ENCODE peak calls at places on chromosomes 13 and 19, in five cellular contexts. J, F, E, S and K are unnamed samples.

GRCh38 chr19:10805075-10805757 is 30.8 kb downstream of the TMED1 start:
- DNase-seq in J (no peak), F (no peak), E (no peak), S (no peak), K (no peak)

GRCh38 chr19:18915639-18916038 is 3.5 kb downstream of the COPE start:
- DNase-seq in J (peak), F (no peak), E (no peak), S (peak), K (no peak)

GRCh38 chr19:30430206-30430734 is 58.1 kb downstream of the ZNF536 start:
- DNase-seq in J (no peak), F (no peak), E (no peak), S (no peak), K (no peak)

GRCh38 chr19:6249296-6249695 is 30.5 kb downstream of the MLLT1 start:
- DNase-seq in J (no peak), F (no peak), E (no peak), S (no peak), K (no peak)

GRCh38 chr19:16940626-16941025 is 51.8 kb downstream of the F2RL3 start:
- DNase-seq in J (no peak), F (no peak), E (no peak), S (no peak), K (no peak)

GRCh38 chr19:31121501-31121900 is 227.7 kb downstream of the TSHZ3 start:
- DNase-seq in J (no peak), F (no peak), E (no peak), S (no peak), K (no peak)

GRCh38 chr13:36526897-36527296 is 94.6 kb downstream of the CCNA1 start:
- DNase-seq in J (peak), F (no peak), E (no peak), S (peak), K (no peak)

GRCh38 chr13:36059366-36059765 is 71.8 kb downstream of the DCLK1 start:
- DNase-seq in J (no peak), F (no peak), E (no peak), S (no peak), K (no peak)

GRCh38 chr19:44741841-44742352 is 6.6 kb upstream of the BCL3 start:
- DNase-seq in J (peak), F (no peak), E (no peak), S (peak), K (no peak)

GRCh38 chr19:42253245-42254082 is 1.5 kb downstream of the ERF start:
- DNase-seq in J (peak), F (peak), E (peak), S (peak), K (peak)

GRCh38 chr13:41384749-41385503 is 72.4 kb upstream of the RGCC start:
- DNase-seq in J (no peak), F (no peak), E (no peak), S (peak), K (no peak)

GRCh38 chr19:3396881-3397265 is 30.5 kb downstream of the NFIC start:
- DNase-seq in J (no peak), F (no peak), E (no peak), S (no peak), K (no peak)

GRCh38 chr19:50817941-50818858 is 5.4 kb downstream of the KLK1 start:
- DNase-seq in J (peak), F (no peak), E (peak), S (peak), K (peak)

GRCh38 chr19:18091217-18091608 is 4.5 kb upstream of the IL12RB1 start:
- DNase-seq in J (no peak), F (no peak), E (peak), S (no peak), K (peak)

GRCh38 chr13:30158774-30159445 is 148.4 kb downstream of the KATNAL1 start:
- DNase-seq in J (peak), F (no peak), E (no peak), S (peak), K (no peak)

GRCh38 chr13:29457299-29457698 is 138.2 kb downstream of the SLC7A1 start:
- DNase-seq in J (peak), F (no peak), E (no peak), S (peak), K (no peak)

GRCh38 chr13:22596157-22596863 is 584.5 kb upstream of the SGCG start:
- DNase-seq in J (no peak), F (no peak), E (no peak), S (no peak), K (no peak)

GRCh38 chr19:29563688-29564087 is 37.9 kb downstream of the VSTM2B start:
- DNase-seq in J (no peak), F (no peak), E (no peak), S (no peak), K (no peak)

GRCh38 chr19:40249781-40250180 is 23.3 kb upstream of the CCNP start:
- DNase-seq in J (no peak), F (no peak), E (no peak), S (no peak), K (no peak)

GRCh38 chr13:29081036-29081435 is 260.9 kb downstream of the MTUS2 start:
- DNase-seq in J (no peak), F (no peak), E (no peak), S (no peak), K (no peak)

GRCh38 chr19:30711296-30711695 is 339.1 kb downstream of the ZNF536 start:
- DNase-seq in J (no peak), F (no peak), E (no peak), S (no peak), K (no peak)

GRCh38 chr13:50928609-50929274 is 19.2 kb downstream of the RNASEH2B start:
- DNase-seq in J (no peak), F (no peak), E (no peak), S (no peak), K (no peak)

GRCh38 chr13:81293594-81294164 is 952.8 kb upstream of the SPRY2 start:
- DNase-seq in J (no peak), F (no peak), E (no peak), S (no peak), K (no peak)

GRCh38 chr19:5263615-5264014 is 77.0 kb downstream of the PTPRS start:
- DNase-seq in J (no peak), F (no peak), E (no peak), S (no peak), K (no peak)

GRCh38 chr19:23287620-23288019 is 37.4 kb upstream of the ZNF724 start:
- DNase-seq in J (no peak), F (no peak), E (no peak), S (no peak), K (no peak)

GRCh38 chr19:55369651-55370304 is 485 bp downstream of the IL11 start:
- DNase-seq in J (peak), F (no peak), E (peak), S (peak), K (no peak)

GRCh38 chr13:109211616-109212015 is 574.8 kb downstream of the IRS2 start:
- DNase-seq in J (peak), F (no peak), E (no peak), S (peak), K (no peak)

GRCh38 chr19:40059624-40060023 is 3.6 kb upstream of the ZNF780B start:
- DNase-seq in J (no peak), F (no peak), E (no peak), S (no peak), K (no peak)

GRCh38 chr19:4390017-4390861 is 10.1 kb downstream of the SH3GL1 start:
- DNase-seq in J (no peak), F (no peak), E (no peak), S (no peak), K (no peak)

GRCh38 chr19:28920269-28921066 is 292.5 kb downstream of the UQCRFS1 start:
- DNase-seq in J (no peak), F (no peak), E (no peak), S (no peak), K (no peak)

GRCh38 chr19:33794578-33795369 is 1.9 kb upstream of the KCTD15 start:
- DNase-seq in J (no peak), F (no peak), E (no peak), S (no peak), K (no peak)

GRCh38 chr19:6773323-6773931 is 919 bp downstream of the VAV1 start:
- DNase-seq in J (no peak), F (no peak), E (peak), S (no peak), K (peak)

GRCh38 chr13:97574926-97575325 is 141.0 kb downstream of the RAP2A start:
- DNase-seq in J (peak), F (no peak), E (no peak), S (peak), K (no peak)

GRCh38 chr13:44396963-44397580 is 23.4 kb downstream of the SERP2 start:
- DNase-seq in J (no peak), F (no peak), E (no peak), S (no peak), K (no peak)

GRCh38 chr13:39201075-39201630 is 162.9 kb downstream of the NHLRC3 start:
- DNase-seq in J (no peak), F (no peak), E (no peak), S (no peak), K (no peak)

GRCh38 chr19:50432221-50432626 is 468 bp upstream of the MYBPC2 start:
- DNase-seq in J (no peak), F (no peak), E (no peak), S (no peak), K (peak)

GRCh38 chr19:55304279-55304978 is 20.6 kb downstream of the BRSK1 start:
- DNase-seq in J (peak), F (no peak), E (no peak), S (peak), K (no peak)

DNA sequence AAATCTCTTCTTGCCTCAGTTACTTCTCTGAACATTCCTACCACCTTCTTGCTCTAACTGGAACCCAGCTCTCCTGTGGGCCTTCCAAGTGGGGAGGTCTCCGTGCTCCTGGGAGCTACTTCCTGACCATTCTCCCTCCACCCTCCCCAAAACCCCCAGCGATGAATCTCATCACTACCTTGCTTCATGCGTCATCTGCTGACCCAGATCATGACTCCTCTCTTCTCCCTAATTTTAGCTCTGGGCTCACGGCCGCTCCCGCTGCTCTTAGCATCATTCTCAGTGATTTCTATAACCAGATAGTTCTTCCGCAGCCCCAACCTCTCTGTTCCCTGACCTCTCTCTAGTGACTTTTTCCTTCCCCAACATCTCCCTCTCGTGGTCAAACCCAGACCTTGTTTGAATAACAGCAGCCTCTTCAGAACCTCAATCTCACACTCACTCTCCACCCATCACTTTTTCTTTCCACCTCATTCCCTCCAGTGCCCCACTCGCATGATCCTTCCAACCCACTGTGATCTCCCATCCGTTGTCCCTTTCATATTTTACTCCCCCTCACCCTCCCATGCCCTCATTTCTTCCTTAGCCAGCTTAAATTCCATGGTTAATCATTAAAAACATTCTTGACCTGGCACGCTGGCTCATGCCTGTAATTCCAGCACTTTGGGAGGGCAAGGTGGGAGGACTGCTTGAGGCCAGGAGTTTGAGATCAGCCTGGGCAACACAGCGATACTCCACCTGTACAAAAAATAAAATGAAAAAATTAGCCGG is 21.8 kb downstream of the MRPS12 start:
- DNase-seq in J (peak), F (no peak), E (no peak), S (peak), K (no peak)
- TF ChIP-seq CTCF in J (peak), F (no peak), E (peak), S (peak), K (peak)

GRCh38 chr13:93730780-93731179 is 504.2 kb downstream of the GPC6 start:
- DNase-seq in J (no peak), F (no peak), E (no peak), S (no peak), K (no peak)

GRCh38 chr13:93726173-93727019 is 499.8 kb downstream of the GPC6 start:
- DNase-seq in J (no peak), F (no peak), E (no peak), S (no peak), K (no peak)

GRCh38 chr13:93729383-93729782 is 502.8 kb downstream of the GPC6 start:
- DNase-seq in J (no peak), F (no peak), E (no peak), S (no peak), K (no peak)

GRCh38 chr13:93724187-93724586 is 497.6 kb downstream of the GPC6 start:
- DNase-seq in J (no peak), F (no peak), E (no peak), S (no peak), K (no peak)

DNA sequence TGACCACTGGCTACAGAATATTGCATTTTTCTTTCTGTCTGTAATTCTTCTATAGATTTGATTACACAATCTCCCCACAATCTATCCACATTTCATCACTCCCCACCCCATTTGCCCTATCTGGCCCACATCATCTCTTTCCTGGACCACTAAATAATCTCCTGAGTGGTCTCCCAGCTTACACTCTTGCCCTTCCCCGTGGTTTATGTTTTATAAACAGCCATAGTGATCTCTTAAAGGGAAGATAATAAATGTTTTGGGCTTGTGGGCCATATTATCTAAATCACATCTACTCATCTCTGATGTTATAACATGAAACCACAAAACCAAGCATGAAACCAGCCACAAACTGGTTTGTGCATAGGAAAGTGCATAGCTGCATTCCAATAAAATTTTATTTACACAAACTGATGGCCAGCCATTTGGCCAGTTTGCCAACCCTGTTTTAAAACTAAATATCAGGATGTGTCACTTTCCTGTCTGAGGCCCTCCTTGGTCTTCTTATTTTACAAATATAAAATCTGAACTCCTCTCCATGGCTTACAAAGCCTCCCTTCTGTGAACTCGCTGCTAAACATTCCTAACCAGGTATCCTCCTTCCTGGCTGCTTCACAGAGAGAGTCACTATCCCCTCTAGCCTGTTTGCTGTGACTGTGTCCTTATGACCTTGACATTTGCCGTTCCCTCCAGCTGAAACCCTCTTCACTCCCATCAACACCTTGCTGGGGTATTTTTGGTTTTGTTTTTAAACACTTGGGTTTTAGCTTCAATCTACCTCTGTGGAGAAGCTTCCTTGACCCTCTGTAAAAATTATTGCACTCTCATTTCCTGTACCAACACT is 500.9 kb downstream of the GPC6 start:
- DNase-seq in J (no peak), F (no peak), E (no peak), S (peak), K (no peak)
- TF ChIP-seq CTCF in J (no peak), F (no peak), E (no peak), S (no peak), K (no peak)

GRCh38 chr19:20470345-20471119 is 95.0 kb downstream of the ZNF737 start:
- DNase-seq in J (no peak), F (no peak), E (no peak), S (no peak), K (no peak)
- TF ChIP-seq CTCF in J (no peak), F (no peak), E (no peak), S (no peak), K (no peak)

GRCh38 chr19:47483800-47484690 is at the start of gene KPTN:
- DNase-seq in J (peak), F (peak), E (peak), S (peak), K (peak)
- TF ChIP-seq CTCF in J (peak), F (peak), E (peak), S (peak), K (peak)

GRCh38 chr19:14474827-14475226 is 327 bp downstream of the PTGER1 start:
- DNase-seq in J (no peak), F (no peak), E (no peak), S (no peak), K (no peak)

GRCh38 chr19:14473915-14474578 is 1.1 kb downstream of the PTGER1 start:
- DNase-seq in J (peak), F (no peak), E (no peak), S (no peak), K (no peak)

GRCh38 chr19:14476307-14476662 is 1.1 kb upstream of the PTGER1 start:
- DNase-seq in J (no peak), F (no peak), E (no peak), S (no peak), K (no peak)

GRCh38 chr19:14476663-14477401 is 1.7 kb upstream of the PTGER1 start:
- DNase-seq in J (peak), F (no peak), E (no peak), S (peak), K (peak)

GRCh38 chr19:14475251-14476073 is at the start of gene PTGER1:
- DNase-seq in J (peak), F (no peak), E (no peak), S (no peak), K (peak)
- TF ChIP-seq CTCF in J (peak), F (no peak), E (peak), S (no peak), K (no peak)

GRCh38 chr19:917323-918151 is at the start of gene KISS1R:
- DNase-seq in J (peak), F (no peak), E (peak), S (no peak), K (peak)

GRCh38 chr19:918152-918437 is 962 bp downstream of the KISS1R start:
- DNase-seq in J (no peak), F (no peak), E (no peak), S (no peak), K (no peak)

GRCh38 chr19:918481-919156 is 1.5 kb downstream of the KISS1R start:
- DNase-seq in J (no peak), F (no peak), E (no peak), S (no peak), K (no peak)

GRCh38 chr19:919157-920050 is 2.3 kb downstream of the KISS1R start:
- DNase-seq in J (peak), F (no peak), E (peak), S (no peak), K (peak)

GRCh38 chr19:916645-917322 is 349 bp upstream of the KISS1R start:
- DNase-seq in J (no peak), F (no peak), E (no peak), S (no peak), K (no peak)
- TF ChIP-seq CTCF in J (no peak), F (no peak), E (no peak), S (no peak), K (no peak)

DNA sequence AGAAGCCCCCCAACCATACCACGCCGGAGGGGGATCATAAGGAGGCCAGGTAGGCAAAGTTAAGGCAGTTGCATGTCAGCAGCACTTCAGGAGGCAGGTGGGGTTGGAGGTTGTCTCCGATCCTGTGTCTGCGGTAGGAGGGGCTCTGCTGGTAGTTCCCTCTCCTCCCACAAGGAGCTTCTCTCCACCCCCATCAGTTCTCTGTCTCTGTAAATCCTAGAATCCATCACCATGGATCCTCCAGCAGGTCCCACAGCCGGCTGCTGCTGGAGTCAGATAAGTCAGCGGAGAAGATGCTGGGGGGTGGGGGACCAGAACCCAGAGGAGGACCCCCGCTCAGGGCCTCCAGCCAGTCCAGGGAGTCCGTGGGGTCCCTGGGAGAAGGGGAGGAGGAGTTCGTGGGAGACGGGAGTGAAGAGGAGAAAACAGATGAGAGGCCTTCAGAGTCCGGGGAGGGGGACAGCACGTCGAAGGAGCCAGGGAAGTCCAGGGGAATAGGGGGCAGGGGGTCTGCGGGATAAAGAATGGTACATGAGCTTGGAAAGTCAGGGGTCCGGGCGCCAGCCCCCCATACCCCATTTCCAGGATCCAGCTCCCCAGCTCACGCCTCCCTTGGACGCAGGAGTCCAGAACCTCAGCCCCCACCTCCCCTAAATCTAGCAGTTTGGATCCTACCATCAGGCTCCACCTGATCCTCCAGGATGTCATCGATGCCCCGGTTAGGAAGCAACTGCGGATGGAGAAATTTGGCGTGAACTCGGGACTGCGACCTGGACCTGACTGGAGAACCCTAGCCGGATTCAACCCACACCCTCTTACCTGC is 6.3 kb downstream of the MAMSTR start:
- DNase-seq in J (peak), F (no peak), E (no peak), S (peak), K (no peak)
- TF ChIP-seq CTCF in J (peak), F (peak), E (no peak), S (no peak), K (no peak)